ENCODE peak calls at places on chromosomes 1 and 21, in seven cellular contexts. G is colonic mucosa, Q is lower lobe of right lung, Y is cardiac muscle cell, T is testis, D is RWPE1, Z is sigmoid colon. U is an unnamed sample.

GRCh38 chr1:56068908-56069307 is 510.5 kb downstream of the PLPP3 start:
- DNase-seq in Q (no peak), T (no peak), G (no peak), Y (no peak), D (peak; percentile 48), Z (no peak), U (no peak)

GRCh38 chr1:156886583-156887302 is 6.8 kb upstream of the PEAR1 start:
- DNase-seq in D (no peak), G (no peak), T (no peak), Q (no peak), Y (no peak), Z (no peak), U (no peak)

GRCh38 chr1:198072177-198072576 is 84.6 kb upstream of the NEK7 start:
- DNase-seq in Z (no peak), G (no peak), T (no peak), Q (no peak), D (no peak), Y (peak; percentile 7), U (no peak)

GRCh38 chr1:225493591-225494246 is 65.9 kb upstream of the LBR start:
- DNase-seq in D (no peak), G (no peak), Y (no peak), T (no peak), Z (no peak), Q (no peak), U (no peak)

GRCh38 chr1:237411621-237412020 is 369.6 kb downstream of the RYR2 start:
- DNase-seq in Z (no peak), G (no peak), Y (no peak), Q (no peak), T (no peak), D (no peak), U (no peak)

GRCh38 chr1:24149854-24150227 is 6.9 kb upstream of the IL22RA1 start:
- DNase-seq in D (peak; percentile 81), G (peak; percentile 82), T (no peak), Y (no peak), Z (no peak), Q (no peak), U (no peak)

GRCh38 chr1:219304227-219305226 is 130.8 kb downstream of the LYPLAL1 start:
- DNase-seq in Z (no peak), Y (no peak), Q (no peak), D (peak; percentile 57), G (no peak), T (no peak), U (no peak)

GRCh38 chr1:165494949-165495810 is 48.6 kb upstream of the LRRC52 start:
- DNase-seq in D (no peak), G (no peak), Y (no peak), Q (no peak), Z (no peak), T (no peak), U (no peak)

GRCh38 chr1:165444897-165445370 is at the start of gene RXRG:
- DNase-seq in G (no peak), D (no peak), T (peak; percentile 42), Q (peak; percentile 67), Z (peak; percentile 67), Y (peak; percentile 90), U (no peak)

GRCh38 chr1:1761504-1762376 is 16.5 kb downstream of the NADK start:
- DNase-seq in T (no peak), Y (no peak), Q (no peak), G (no peak), Z (no peak), D (no peak), U (no peak)

GRCh38 chr1:65429806-65430205 is 9.3 kb downstream of the LEPR start:
- DNase-seq in Q (no peak), T (no peak), Y (no peak), D (peak; percentile 83), Z (no peak), G (no peak), U (no peak)

GRCh38 chr1:109393602-109394233 is 4.0 kb downstream of the SORT1 start:
- DNase-seq in G (no peak), Z (no peak), Y (no peak), T (no peak), Q (no peak), D (no peak), U (no peak)

GRCh38 chr1:157868664-157869063 is 27.1 kb upstream of the CD5L start:
- DNase-seq in D (no peak), Y (no peak), Z (no peak), G (no peak), T (no peak), Q (no peak), U (no peak)

GRCh38 chr1:182299728-182300581 is 91.6 kb downstream of the GLUL start:
- DNase-seq in Y (no peak), T (peak; percentile 52), D (peak; percentile 20), Z (peak; percentile 76), Q (peak; percentile 61), G (peak; percentile 83), U (no peak)

GRCh38 chr21:38683222-38683621 is 122.5 kb upstream of the ETS2 start:
- DNase-seq in Q (no peak), D (no peak), T (no peak), Y (no peak), G (no peak), Z (no peak), U (no peak)

GRCh38 chr1:8360493-8361197 is 42.7 kb downstream of the SLC45A1 start:
- DNase-seq in Q (no peak), T (no peak), D (no peak), G (no peak), Y (no peak), Z (no peak), U (no peak)

GRCh38 chr1:243343970-243344749 is 88.3 kb downstream of the SDCCAG8 start:
- DNase-seq in Q (no peak), Z (no peak), G (no peak), Y (peak; percentile 73), T (no peak), D (peak; percentile 42), U (peak; percentile 63)

GRCh38 chr1:191034126-191034525 is 556.5 kb upstream of the BRINP3 start:
- DNase-seq in T (no peak), Y (no peak), Q (no peak), G (no peak), Z (no peak), D (no peak), U (no peak)

GRCh38 chr1:55669308-55669707 is 454.1 kb upstream of the USP24 start:
- DNase-seq in Z (peak; percentile 67), G (no peak), Y (no peak), D (no peak), T (peak; percentile 27), Q (no peak), U (no peak)

GRCh38 chr1:89472886-89473285 is 51.7 kb upstream of the LRRC8B start:
- DNase-seq in G (no peak), D (no peak), T (no peak), Y (no peak), Q (no peak), Z (no peak), U (no peak)

GRCh38 chr1:201396859-201397464 is 2.2 kb downstream of the LAD1 start:
- DNase-seq in D (peak; percentile 93), Z (no peak), Y (no peak), T (no peak), G (peak; percentile 87), Q (peak; percentile 72), U (no peak)

GRCh38 chr1:205313681-205314308 is 7.8 kb downstream of the NUAK2 start:
- DNase-seq in Z (no peak), G (peak; percentile 57), T (peak; percentile 60), Q (peak; percentile 80), D (no peak), Y (peak; percentile 55), U (peak; percentile 76)

GRCh38 chr21:29332461-29333354 is 34.0 kb downstream of the BACH1 start:
- DNase-seq in T (no peak), Q (no peak), Z (no peak), D (no peak), Y (no peak), G (no peak), U (no peak)

GRCh38 chr1:184905601-184906322 is 68.5 kb downstream of the NIBAN1 start:
- DNase-seq in Y (no peak), G (peak; percentile 61), Z (no peak), T (no peak), Q (no peak), D (no peak), U (no peak)

GRCh38 chr1:69567847-69568434 is at the start of gene LRRC7:
- DNase-seq in T (peak; percentile 28), Z (no peak), G (no peak), Q (no peak), D (no peak), Y (peak; percentile 58), U (no peak)

GRCh38 chr1:20366076-20366765 is 75.5 kb downstream of the VWA5B1 start:
- DNase-seq in Y (no peak), G (peak; percentile 51), D (no peak), T (peak; percentile 51), Z (peak; percentile 59), Q (no peak), U (no peak)

GRCh38 chr1:20366766-20367602 is 76.3 kb downstream of the VWA5B1 start:
- DNase-seq in Y (peak; percentile 53), D (peak; percentile 76), Q (no peak), Z (no peak), T (peak; percentile 57), G (peak; percentile 53), U (peak; percentile 35)

GRCh38 chr1:20368866-20369545 is 78.3 kb downstream of the VWA5B1 start:
- DNase-seq in Z (peak; percentile 54), T (no peak), D (no peak), Q (no peak), Y (no peak), G (no peak), U (no peak)

GRCh38 chr1:20365421-20366075 is 74.9 kb downstream of the VWA5B1 start:
- DNase-seq in Y (no peak), Z (peak; percentile 32), D (no peak), Q (no peak), T (no peak), G (no peak), U (no peak)

GRCh38 chr1:20367626-20368025 is 77.0 kb downstream of the VWA5B1 start:
- DNase-seq in Z (no peak), Y (no peak), Q (no peak), D (no peak), T (no peak), G (no peak), U (no peak)
- H3K27ac ChIP-seq in Z (no peak overlapping the region), Y (no peak overlapping the region), Q (no peak overlapping the region), D (no peak overlapping the region), T (no peak overlapping the region), G (no peak overlapping the region), U (no peak overlapping the region)

GRCh38 chr21:42300045-42300583 is 15.1 kb downstream of the TFF3 start:
- DNase-seq in G (no peak), Z (no peak), D (no peak), T (no peak), Y (no peak), Q (peak; percentile 51), U (no peak)
- H3K27ac ChIP-seq in G (no peak overlapping the region), Z (no peak overlapping the region), D (no peak overlapping the region), T (no peak overlapping the region), Y (no peak overlapping the region), Q (peak overlapping the region; percentile 63), U (no peak overlapping the region)

DNA sequence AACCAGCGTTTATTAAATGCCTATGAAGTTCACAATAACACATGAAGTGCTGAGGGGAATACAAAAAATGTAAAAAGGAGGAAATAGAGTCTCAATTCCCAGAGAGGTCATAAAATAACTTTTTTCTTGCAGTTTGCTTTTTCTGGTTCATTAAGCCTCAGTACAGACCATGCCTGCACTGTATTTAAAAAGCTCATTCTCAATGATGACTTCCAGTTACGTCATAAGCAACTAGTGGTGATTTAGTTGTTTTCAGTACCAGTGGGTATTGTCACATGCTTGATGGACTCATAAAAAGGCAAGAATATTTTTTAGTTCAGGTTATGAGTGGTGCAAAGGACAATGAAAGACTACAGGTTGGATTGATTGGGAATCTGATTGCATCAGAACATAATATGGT is 160.1 kb upstream of the UBE2U start:
- DNase-seq in Q (no peak), D (no peak), T (no peak), G (no peak), Y (no peak), Z (no peak), U (no peak)
- H3K27ac ChIP-seq in Q (peak overlapping the region; percentile 20), D (no peak overlapping the region), T (peak overlapping the region; percentile 54), G (no peak overlapping the region), Y (no peak overlapping the region), Z (peak overlapping the region; percentile 27), U (no peak overlapping the region)

GRCh38 chr1:208080396-208081276 is 163.5 kb downstream of the PLXNA2 start:
- DNase-seq in D (no peak), Z (no peak), T (no peak), G (no peak), Y (no peak), Q (no peak), U (no peak)
- H3K27ac ChIP-seq in D (no peak overlapping the region), Z (no peak overlapping the region), T (no peak overlapping the region), G (no peak overlapping the region), Y (no peak overlapping the region), Q (no peak overlapping the region), U (no peak overlapping the region)